ENCODE peak calls at places on chromosomes 13 and 19, in ten cellular contexts. S is thyroid gland, O is upper lobe of left lung, B is lower leg skin, P is uterus, I is K562, N is body of pancreas, X is ovary, K is H1, V is stomach. A is an unnamed sample.

GRCh38 chr13:113852536-113853517 is 11.0 kb downstream of the GAS6 start:
- DNase-seq in O (peak), N (peak), B (no peak), I (no peak), S (peak), K (peak), V (no peak), X (peak), P (peak), A (peak)

GRCh38 chr13:102141625-102142472 is 260.0 kb downstream of the FGF14 start:
- DNase-seq in I (peak), S (no peak), B (no peak), O (no peak), P (no peak), X (no peak), V (no peak), N (no peak), K (no peak), A (no peak)

GRCh38 chr19:56253737-56254136 is 18.8 kb upstream of the EDDM13 start:
- DNase-seq in V (no peak), O (no peak), S (no peak), K (no peak), I (peak), B (no peak), N (no peak), X (no peak), P (no peak), A (no peak)

GRCh38 chr13:67341406-67341805 is 111.3 kb upstream of the PCDH9 start:
- DNase-seq in O (no peak), P (no peak), V (no peak), S (no peak), B (no peak), X (no peak), I (no peak), K (no peak), N (no peak), A (no peak)

GRCh38 chr13:30463820-30464495 is 1.8 kb downstream of the HMGB1 start:
- DNase-seq in K (no peak), I (peak), N (peak), O (no peak), X (peak), V (peak), B (peak), S (peak), P (no peak), A (peak)

GRCh38 chr19:46271488-46272197 is 25.2 kb upstream of the HIF3A start:
- DNase-seq in V (no peak), K (no peak), N (no peak), O (no peak), X (no peak), S (peak), P (no peak), B (no peak), I (no peak), A (no peak)

GRCh38 chr13:21071894-21072293 is 10.5 kb upstream of the LATS2 start:
- DNase-seq in V (no peak), N (no peak), K (no peak), P (no peak), S (no peak), B (no peak), X (no peak), I (no peak), O (no peak), A (no peak)

GRCh38 chr19:37698216-37698615 is 21.3 kb downstream of the ZNF607 start:
- DNase-seq in V (no peak), X (no peak), S (no peak), O (no peak), K (no peak), B (no peak), P (no peak), I (no peak), N (no peak), A (no peak)

GRCh38 chr19:19267305-19267704 is 5.8 kb downstream of the TM6SF2 start:
- DNase-seq in P (no peak), V (no peak), X (no peak), O (no peak), I (no peak), N (no peak), K (no peak), B (no peak), S (no peak), A (no peak)

GRCh38 chr19:2494084-2494446 is 18.1 kb downstream of the GADD45B start:
- DNase-seq in P (no peak), X (no peak), B (no peak), N (no peak), V (no peak), I (no peak), O (no peak), K (no peak), S (no peak), A (no peak)

GRCh38 chr13:66774046-66774445 is 456.1 kb downstream of the PCDH9 start:
- DNase-seq in I (no peak), K (no peak), O (no peak), X (no peak), S (no peak), V (no peak), P (no peak), N (no peak), B (no peak), A (no peak)

GRCh38 chr13:75704942-75705320 is 68.8 kb downstream of the LMO7 start:
- DNase-seq in O (no peak), X (no peak), N (peak), K (no peak), S (peak), V (peak), P (no peak), I (no peak), B (peak), A (no peak)

GRCh38 chr19:18649371-18650047 is 12.7 kb downstream of the KLHL26 start:
- DNase-seq in S (peak), B (peak), K (no peak), P (peak), V (no peak), I (no peak), X (peak), O (peak), N (no peak), A (peak)

GRCh38 chr13:78228940-78229339 is 310.3 kb upstream of the EDNRB start:
- DNase-seq in I (no peak), O (no peak), V (no peak), P (no peak), S (no peak), B (no peak), N (no peak), X (no peak), K (no peak), A (no peak)

GRCh38 chr19:44645407-44646048 is 1.8 kb downstream of the PVR start:
- DNase-seq in I (no peak), B (no peak), V (no peak), P (no peak), K (no peak), S (no peak), N (no peak), O (no peak), X (no peak), A (peak)

GRCh38 chr13:50124536-50125305 is 109.5 kb downstream of the KCNRG start:
- DNase-seq in P (peak), B (peak), X (peak), V (peak), K (peak), I (peak), S (peak), N (peak), O (peak), A (peak)

GRCh38 chr13:87999791-88000190 is 328.6 kb downstream of the SLITRK5 start:
- DNase-seq in N (no peak), O (no peak), V (no peak), B (no peak), X (no peak), K (no peak), P (no peak), S (no peak), I (no peak), A (no peak)

GRCh38 chr13:85405316-85405897 is 393.8 kb downstream of the SLITRK6 start:
- DNase-seq in V (no peak), X (no peak), O (peak), N (no peak), B (no peak), P (no peak), S (no peak), I (no peak), K (no peak), A (no peak)

GRCh38 chr19:32816555-32817099 is 52.9 kb downstream of the SLC7A9 start:
- DNase-seq in O (no peak), P (no peak), I (no peak), S (no peak), V (no peak), K (no peak), N (no peak), X (no peak), B (no peak), A (no peak)

GRCh38 chr19:35278578-35279284 is 3.6 kb upstream of the HAMP start:
- DNase-seq in B (no peak), P (no peak), K (no peak), X (peak), S (no peak), N (no peak), O (peak), V (no peak), I (no peak), A (no peak)

GRCh38 chr19:35279374-35279773 is 3.0 kb upstream of the HAMP start:
- DNase-seq in N (no peak), B (no peak), S (no peak), I (no peak), V (no peak), K (no peak), X (no peak), O (no peak), P (no peak), A (no peak)

GRCh38 chr19:35281303-35281702 is 1.0 kb upstream of the HAMP start:
- DNase-seq in B (no peak), V (no peak), S (no peak), X (no peak), N (no peak), K (no peak), I (no peak), P (no peak), O (no peak), A (no peak)

GRCh38 chr19:35276706-35277281 is 5.5 kb upstream of the HAMP start:
- DNase-seq in O (peak), I (no peak), N (no peak), P (no peak), V (no peak), S (no peak), X (no peak), K (no peak), B (no peak), A (no peak)

DNA sequence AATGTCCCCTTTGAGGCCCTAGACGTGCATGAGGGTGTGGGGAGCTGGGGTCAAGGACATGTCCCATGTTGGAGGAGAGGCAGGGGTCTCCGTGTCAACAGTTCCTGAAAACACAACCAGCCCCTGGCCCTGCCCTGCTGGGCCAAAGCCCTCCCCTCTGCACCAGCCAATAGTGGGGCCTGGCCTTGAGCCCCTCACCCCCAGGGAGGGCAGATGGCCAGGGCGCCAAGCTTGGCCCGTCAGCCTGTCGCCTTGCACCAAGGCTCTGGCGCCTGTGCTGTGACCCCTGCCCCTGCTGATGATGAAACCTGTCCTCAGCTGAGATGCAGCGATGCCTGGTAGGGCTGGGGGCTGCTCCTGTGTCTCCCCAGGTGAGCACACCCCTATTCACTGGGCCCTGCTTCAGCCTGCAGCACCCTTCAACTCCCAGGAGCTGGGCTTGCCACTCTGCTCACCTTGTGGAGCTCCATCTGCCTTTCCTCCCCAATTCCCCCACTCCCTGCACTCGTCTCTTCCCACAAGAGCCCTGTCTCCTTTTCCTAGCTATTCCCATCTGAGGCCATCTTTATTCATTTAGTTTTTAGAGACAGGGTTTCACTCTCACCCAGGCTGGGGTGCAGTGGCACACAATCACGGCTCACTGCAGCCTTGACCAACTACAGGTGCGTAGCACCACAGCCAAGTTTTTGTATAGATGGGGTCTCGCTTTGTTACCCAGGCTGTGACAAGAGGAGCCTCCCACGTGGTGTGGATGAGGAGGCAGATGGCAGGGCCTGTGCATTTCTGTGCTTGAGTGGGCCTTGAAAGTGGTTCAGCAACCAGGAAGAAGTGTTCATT is 2.1 kb upstream of the HAMP start:
- DNase-seq in V (no peak), P (no peak), N (no peak), B (no peak), X (no peak), I (no peak), O (peak), S (peak), K (no peak), A (no peak)
- TF ChIP-seq POLR2A in V (no peak), P (no peak), N (no peak), B (no peak), X (no peak), I (peak), O (no peak), S (no peak), K (no peak), A (no peak)

GRCh38 chr13:42333613-42334328 is 61.8 kb downstream of the AKAP11 start:
- DNase-seq in P (no peak), B (no peak), S (peak), V (no peak), I (no peak), K (peak), N (no peak), X (no peak), O (peak), A (no peak)

GRCh38 chr13:42330991-42331390 is 59.0 kb downstream of the AKAP11 start:
- DNase-seq in B (no peak), S (no peak), K (no peak), N (no peak), I (no peak), V (no peak), X (no peak), P (no peak), O (no peak), A (no peak)

GRCh38 chr13:42329239-42329638 is 57.3 kb downstream of the AKAP11 start:
- DNase-seq in S (no peak), N (no peak), X (no peak), B (no peak), V (no peak), O (no peak), P (no peak), I (no peak), K (no peak), A (no peak)

GRCh38 chr13:42337808-42338600 is 66.1 kb downstream of the AKAP11 start:
- DNase-seq in N (no peak), V (no peak), X (no peak), O (no peak), P (no peak), K (no peak), B (no peak), S (no peak), I (no peak), A (no peak)

GRCh38 chr13:42334329-42334706 is 62.4 kb downstream of the AKAP11 start:
- DNase-seq in I (no peak), N (no peak), S (peak), P (no peak), K (peak), X (no peak), B (no peak), V (no peak), O (no peak), A (no peak)
- TF ChIP-seq CTCF in I (no peak), N (no peak), S (no peak), P (no peak), K (no peak), X (no peak), B (no peak), V (no peak), O (no peak), A (no peak)

GRCh38 chr13:91347212-91347995 is at the start of gene MIR17HG:
- DNase-seq in B (peak), P (peak), I (peak), N (peak), O (peak), S (peak), X (peak), K (peak), V (peak), A (peak)

GRCh38 chr13:91346848-91347211 is 657 bp upstream of the MIR17HG start:
- DNase-seq in K (no peak), O (no peak), X (no peak), B (no peak), N (peak), S (peak), P (no peak), I (peak), V (no peak), A (peak)

GRCh38 chr13:91349992-91350911 is 2.8 kb downstream of the MIR17HG start:
- DNase-seq in B (no peak), P (no peak), K (no peak), X (no peak), V (no peak), S (no peak), O (no peak), N (no peak), I (peak), A (no peak)

GRCh38 chr13:91348906-91349435 is 1.5 kb downstream of the MIR17HG start:
- DNase-seq in K (peak), S (peak), N (peak), O (peak), X (peak), V (peak), I (peak), B (peak), P (peak), A (peak)

GRCh38 chr13:91347996-91348905 is 764 bp downstream of the MIR17HG start:
- DNase-seq in X (peak), I (peak), N (peak), S (peak), P (peak), B (peak), K (no peak), V (peak), O (peak), A (peak)
- TF ChIP-seq POLR2A in X (no peak), I (no peak), N (no peak), S (no peak), P (no peak), B (no peak), K (peak), V (no peak), O (no peak), A (no peak)

GRCh38 chr13:44573790-44574465 is 2.2 kb downstream of the TSC22D1 start:
- DNase-seq in K (no peak), V (peak), X (no peak), N (peak), O (no peak), B (no peak), S (no peak), I (peak), P (no peak), A (no peak)
- TF ChIP-seq CTCF in K (peak), V (no peak), X (no peak), N (peak), O (peak), B (no peak), S (no peak), I (peak), P (no peak), A (peak)

A was measured in spleen.